ENCODE peak calls at places on chromosome 10, in ten cellular contexts. D, N, Y, F, K, Q, C, I, U and X are unnamed samples.
A peak's percentile ranks its signal among the peaks of the same experiment; 100 is the strongest.

GRCh38 chr10:132677905-132678298 is 108.0 kb downstream of the NKX6-2 start:
- DNase-seq in D (no peak), N (peak; percentile 13), Y (no peak), F (no peak), K (no peak), Q (no peak), C (no peak), I (no peak), U (peak; percentile 7), X (peak; percentile 25)

GRCh38 chr10:71123023-71123422 is 89.3 kb upstream of the UNC5B start:
- DNase-seq in D (no peak), N (no peak), Y (no peak), F (no peak), K (no peak), Q (no peak), C (no peak), I (no peak), U (no peak), X (no peak)

GRCh38 chr10:44352316-44353127 is 32.4 kb downstream of the CXCL12 start:
- DNase-seq in D (peak; percentile 53), N (peak; percentile 6), Y (no peak), F (peak; percentile 92), K (peak; percentile 66), Q (peak; percentile 74), C (no peak), I (peak; percentile 76), U (no peak), X (no peak)

GRCh38 chr10:121771957-121772356 is 155.9 kb downstream of the ATE1 start:
- DNase-seq in D (no peak), N (no peak), Y (peak; percentile 46), F (no peak), K (peak; percentile 50), Q (no peak), C (no peak), I (no peak), U (no peak), X (no peak)

GRCh38 chr10:99331207-99331803 is 2.1 kb downstream of the CNNM1 start:
- DNase-seq in D (no peak), N (no peak), Y (no peak), F (no peak), K (no peak), Q (no peak), C (no peak), I (no peak), U (no peak), X (no peak)

GRCh38 chr10:11336703-11337102 is 274.7 kb downstream of the USP6NL start:
- DNase-seq in D (no peak), N (no peak), Y (no peak), F (no peak), K (no peak), Q (no peak), C (no peak), I (no peak), U (no peak), X (no peak)

GRCh38 chr10:95815133-95815532 is 59.2 kb downstream of the ENTPD1 start:
- DNase-seq in D (no peak), N (no peak), Y (no peak), F (no peak), K (no peak), Q (no peak), C (no peak), I (no peak), U (no peak), X (no peak)

GRCh38 chr10:12042797-12043651 is at the start of gene UPF2:
- DNase-seq in D (peak; percentile 99), N (peak; percentile 99), Y (peak; percentile 94), F (peak; percentile 99), K (peak; percentile 98), Q (peak; percentile 99), C (peak; percentile 98), I (peak; percentile 97), U (peak; percentile 98), X (peak; percentile 98)

GRCh38 chr10:73556855-73557254 is 34.3 kb downstream of the USP54 start:
- DNase-seq in D (no peak), N (no peak), Y (no peak), F (no peak), K (no peak), Q (no peak), C (no peak), I (no peak), U (no peak), X (no peak)

GRCh38 chr10:43339136-43339535 is 32.3 kb upstream of the FXYD4 start:
- DNase-seq in D (no peak), N (no peak), Y (no peak), F (peak; percentile 45), K (no peak), Q (no peak), C (no peak), I (no peak), U (no peak), X (no peak)

GRCh38 chr10:69101451-69102095 is 13.7 kb downstream of the SRGN start:
- DNase-seq in D (no peak), N (no peak), Y (no peak), F (no peak), K (peak; percentile 68), Q (no peak), C (peak; percentile 84), I (no peak), U (peak; percentile 44), X (no peak)

GRCh38 chr10:110409926-110410325 is 87.8 kb upstream of the DUSP5 start:
- DNase-seq in D (no peak), N (no peak), Y (no peak), F (no peak), K (no peak), Q (no peak), C (no peak), I (no peak), U (no peak), X (no peak)

GRCh38 chr10:85124592-85124991 is 796.2 kb downstream of the CCSER2 start:
- DNase-seq in D (no peak), N (no peak), Y (no peak), F (no peak), K (no peak), Q (no peak), C (no peak), I (no peak), U (peak; percentile 41), X (peak; percentile 49)

GRCh38 chr10:76122056-76122455 is 690.6 kb downstream of the LRMDA start:
- DNase-seq in D (no peak), N (no peak), Y (no peak), F (no peak), K (no peak), Q (no peak), C (no peak), I (no peak), U (no peak), X (no peak)

GRCh38 chr10:22159180-22159579 is 58.6 kb downstream of the EBLN1 start:
- DNase-seq in D (no peak), N (no peak), Y (no peak), F (no peak), K (no peak), Q (no peak), C (no peak), I (no peak), U (no peak), X (no peak)

GRCh38 chr10:78150756-78151155 is 117.1 kb downstream of the RPS24 start:
- DNase-seq in D (no peak), N (no peak), Y (no peak), F (no peak), K (no peak), Q (no peak), C (no peak), I (no peak), U (no peak), X (no peak)
- TF ChIP-seq CTCF in D (no peak), N (no peak), Y (no peak), F (no peak), K (no peak), Q (no peak), C (no peak), I (no peak), U (no peak), X (no peak)

GRCh38 chr10:114683162-114683561 is 25.1 kb upstream of the ABLIM1 start:
- DNase-seq in D (no peak), N (no peak), Y (no peak), F (no peak), K (peak; percentile 67), Q (no peak), C (no peak), I (no peak), U (no peak), X (no peak)

GRCh38 chr10:114684822-114685209 is 26.7 kb upstream of the ABLIM1 start:
- DNase-seq in D (no peak), N (no peak), Y (peak; percentile 66), F (no peak), K (peak; percentile 88), Q (no peak), C (peak; percentile 72), I (no peak), U (no peak), X (no peak)

GRCh38 chr10:114685456-114685855 is 27.4 kb upstream of the ABLIM1 start:
- DNase-seq in D (no peak), N (no peak), Y (no peak), F (no peak), K (no peak), Q (peak; percentile 73), C (no peak), I (peak; percentile 34), U (no peak), X (peak; percentile 66)

GRCh38 chr10:114683593-114683992 is 25.5 kb upstream of the ABLIM1 start:
- DNase-seq in D (no peak), N (no peak), Y (no peak), F (no peak), K (no peak), Q (peak; percentile 47), C (no peak), I (peak; percentile 40), U (no peak), X (no peak)

GRCh38 chr10:114684085-114684821 is 26.2 kb upstream of the ABLIM1 start:
- DNase-seq in D (peak; percentile 83), N (no peak), Y (peak; percentile 39), F (peak; percentile 49), K (peak; percentile 78), Q (peak; percentile 79), C (no peak), I (peak; percentile 62), U (peak; percentile 68), X (peak; percentile 66)
- H3K4me3 ChIP-seq in D (no peak overlapping the region), N (no peak overlapping the region), Y (peak overlapping the region; percentile 31), F (peak overlapping the region; percentile 24), K (peak overlapping the region; percentile 9), Q (peak overlapping the region; percentile 61), C (peak overlapping the region; percentile 24), I (peak overlapping the region; percentile 70), U (peak overlapping the region; percentile 23), X (peak overlapping the region; percentile 18)

DNA sequence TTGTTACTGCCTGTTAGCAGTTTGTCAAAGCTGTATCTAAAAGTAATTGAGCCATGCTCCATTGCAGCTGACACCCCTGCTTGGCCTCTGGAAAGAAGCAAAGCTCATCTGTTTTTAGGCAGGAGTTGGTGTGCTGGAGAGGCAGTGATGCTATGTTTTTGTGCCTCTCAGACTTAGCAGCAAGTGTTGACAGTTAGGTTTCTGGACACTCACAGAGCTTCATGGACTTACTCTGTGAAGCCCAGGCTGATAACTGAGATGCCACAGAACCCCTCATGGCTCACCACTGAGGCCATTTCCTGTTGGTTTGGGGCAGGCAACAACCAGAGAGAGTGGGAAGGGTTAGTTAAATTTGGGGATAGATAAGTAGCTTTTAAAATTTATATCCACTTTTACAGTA is 59.8 kb downstream of the BTAF1 start:
- DNase-seq in D (no peak), N (no peak), Y (no peak), F (no peak), K (no peak), Q (no peak), C (no peak), I (no peak), U (no peak), X (no peak)
- H3K36me3 ChIP-seq in D (no peaks in the 10 kb centered on the region), N (peaks cover 69% of the 10 kb centered on the region), Y (peaks cover 2% of the 10 kb centered on the region), F (peaks cover 17% of the 10 kb centered on the region), K (peaks cover 8% of the 10 kb centered on the region), Q (peaks cover 15% of the 10 kb centered on the region), C (peaks cover 23% of the 10 kb centered on the region), I (peaks cover 65% of the 10 kb centered on the region), U (peaks cover 3% of the 10 kb centered on the region), X (peaks cover 48% of the 10 kb centered on the region)

GRCh38 chr10:119608316-119609155 is 11.8 kb upstream of the TIAL1 start:
- DNase-seq in D (peak; percentile 54), N (no peak), Y (no peak), F (peak; percentile 68), K (peak; percentile 25), Q (peak; percentile 46), C (peak; percentile 8), I (peak; percentile 32), U (peak; percentile 45), X (peak; percentile 62)
- TF ChIP-seq CTCF in D (peak; percentile 24), N (peak; percentile 89), Y (peak; percentile 83), F (peak; percentile 35), K (peak; percentile 61), Q (peak; percentile 74), C (peak; percentile 89), I (peak; percentile 76), U (peak; percentile 37), X (peak; percentile 76)